ENCODE peak calls at places on chromosomes 11 and 22, in nine cellular contexts. H is stimulated activated CD4-positive, alpha-beta T cell treated with anti-CD3 and anti-CD28 coated beads, Interleukin-12 subunit alpha, Interleukin-12 subunit beta, amount 100 ng/mL, for 4 hours; Q is stimulated activated naive B cell treated with anti-CD40 and anti-IgM and Interleukin-4, amounts not matched to agents 10 μg/mL and 1 μg/mL and 100 μg/mL, for 72 hours; L is right lobe of liver; G is NCI-H345; K is endothelial cell; W is 8988T; N is NCI-H460; U is Right ventricle myocardium superior. M is an unnamed sample.

GRCh38 chr22:23181763-23182288 is 1.5 kb downstream of the BCR start:
- DNase-seq in H (no peak), K (no peak), L (no peak), U (no peak), W (no peak), Q (no peak), G (no peak), N (no peak), M (no peak)

GRCh38 chr11:63670738-63671321 is 346 bp downstream of the ATL3 start:
- DNase-seq in K (peak; percentile 45), H (peak; percentile 23), L (peak; percentile 73), U (peak; percentile 71), Q (peak; percentile 17), W (peak; percentile 62), N (peak; percentile 56), G (peak; percentile 36), M (peak; percentile 84)

GRCh38 chr11:46402957-46403902 is 11.7 kb upstream of the CHRM4 start:
- DNase-seq in L (no peak), H (no peak), W (no peak), K (no peak), G (no peak), Q (no peak), U (no peak), N (no peak), M (no peak)

GRCh38 chr11:26558191-26558590 is 13.9 kb downstream of the MUC15 start:
- DNase-seq in N (no peak), L (no peak), G (no peak), Q (no peak), U (no peak), W (no peak), H (no peak), K (no peak), M (no peak)

GRCh38 chr11:76297143-76297542 is 83.8 kb downstream of the THAP12 start:
- DNase-seq in K (no peak), U (no peak), Q (no peak), W (no peak), G (no peak), N (no peak), H (no peak), L (no peak), M (peak; percentile 42)

GRCh38 chr11:57301711-57302423 is 22.9 kb downstream of the TNKS1BP1 start:
- DNase-seq in Q (no peak), U (no peak), W (no peak), H (no peak), L (no peak), G (no peak), N (no peak), K (no peak), M (no peak)

GRCh38 chr11:59273008-59273841 is 60.5 kb upstream of the MPEG1 start:
- DNase-seq in U (no peak), K (no peak), Q (peak; percentile 53), H (no peak), N (no peak), L (no peak), G (no peak), W (no peak), M (peak; percentile 19)

GRCh38 chr11:119937412-119937811 is 200.5 kb downstream of the TRIM29 start:
- DNase-seq in W (no peak), N (no peak), L (no peak), G (no peak), Q (no peak), U (no peak), H (no peak), K (no peak), M (no peak)

GRCh38 chr11:95563859-95564258 is 225.7 kb downstream of the FAM76B start:
- DNase-seq in U (no peak), G (no peak), L (no peak), K (no peak), W (no peak), H (no peak), N (no peak), Q (no peak), M (no peak)

GRCh38 chr11:41201156-41201555 is 258.3 kb downstream of the LRRC4C start:
- DNase-seq in U (no peak), N (peak; percentile 48), Q (no peak), K (peak; percentile 47), W (no peak), H (no peak), G (peak; percentile 49), L (no peak), M (peak; percentile 89)

GRCh38 chr11:35007277-35007676 is 90.9 kb downstream of the PDHX start:
- DNase-seq in L (no peak), W (no peak), K (no peak), Q (no peak), N (no peak), H (no peak), U (no peak), G (no peak), M (no peak)

GRCh38 chr11:57779275-57779674 is 17.7 kb downstream of the CTNND1 start:
- DNase-seq in K (no peak), L (no peak), H (no peak), Q (no peak), W (no peak), G (no peak), N (no peak), U (peak; percentile 50), M (peak; percentile 81)

GRCh38 chr11:121372671-121373429 is 79.3 kb upstream of the SORL1 start:
- DNase-seq in Q (peak; percentile 15), N (no peak), U (no peak), K (no peak), G (no peak), W (no peak), H (no peak), L (no peak), M (peak; percentile 77)

GRCh38 chr11:120674537-120674936 is 163.0 kb downstream of the GRIK4 start:
- DNase-seq in W (no peak), G (no peak), H (no peak), N (no peak), K (no peak), U (no peak), Q (no peak), L (no peak), M (no peak)

GRCh38 chr11:97247601-97248000 is 857.8 kb downstream of the JRKL start:
- DNase-seq in G (no peak), K (no peak), Q (no peak), U (no peak), W (no peak), H (no peak), N (no peak), L (no peak), M (no peak)

GRCh38 chr11:76629133-76629852 is 41.3 kb downstream of the LRRC32 start:
- DNase-seq in G (no peak), W (no peak), L (no peak), H (peak; percentile 10), U (peak; percentile 65), Q (peak; percentile 92), K (no peak), N (no peak), M (no peak)

GRCh38 chr11:1561266-1561665 is 10.8 kb downstream of the DUSP8 start:
- DNase-seq in Q (no peak), N (no peak), H (no peak), L (no peak), U (no peak), K (no peak), W (no peak), G (no peak), M (no peak)

GRCh38 chr22:22709719-22710445 is 65.5 kb downstream of the GGTLC2 start:
- DNase-seq in U (no peak), N (no peak), W (no peak), L (peak; percentile 69), H (no peak), G (no peak), K (peak; percentile 53), Q (no peak), M (peak; percentile 91)

GRCh38 chr11:107307991-107308390 is 149.6 kb downstream of the CWF19L2 start:
- DNase-seq in L (no peak), G (no peak), Q (no peak), N (no peak), W (no peak), K (no peak), H (no peak), U (no peak), M (no peak)